ENCODE peak calls at places on chromosome 17, in six cellular contexts. M is right cardiac atrium, I is left ventricle myocardium inferior, Y is left lung, O is A549, B is endodermal cell. W is an unnamed sample.

GRCh38 chr17:78357177-78357586 is 2.7 kb downstream of the SOCS3 start:
- DNase-seq in Y (peak; percentile 73), B (no peak), O (peak; percentile 55), M (peak; percentile 76), I (peak; percentile 58), W (peak; percentile 84)

GRCh38 chr17:58996968-58997367 is 109.7 kb downstream of the TRIM37 start:
- DNase-seq in B (no peak), M (no peak), O (no peak), I (no peak), Y (no peak), W (no peak)

GRCh38 chr17:80886641-80887573 is 104.7 kb upstream of the CHMP6 start:
- DNase-seq in M (no peak), B (no peak), I (peak; percentile 9), Y (peak; percentile 29), O (no peak), W (peak; percentile 71)

GRCh38 chr17:41910701-41911391 is 7.9 kb downstream of the ACLY start:
- DNase-seq in O (peak; percentile 98), I (no peak), B (no peak), Y (no peak), M (no peak), W (peak; percentile 63)

GRCh38 chr17:59786213-59786535 is 78.7 kb downstream of the VMP1 start:
- DNase-seq in I (no peak), B (no peak), O (no peak), Y (no peak), M (no peak), W (no peak)

GRCh38 chr17:74730491-74731346 is 6.3 kb upstream of the RAB37 start:
- DNase-seq in I (no peak), M (no peak), B (no peak), O (no peak), Y (no peak), W (no peak)

GRCh38 chr17:19448341-19449268 is 37.6 kb downstream of the RNF112 start:
- DNase-seq in B (peak; percentile 37), O (peak; percentile 76), I (no peak), M (no peak), Y (no peak), W (no peak)

GRCh38 chr17:66841328-66841727 is 6.4 kb downstream of the CACNG5 start:
- DNase-seq in Y (no peak), B (peak; percentile 80), M (no peak), O (no peak), I (no peak), W (no peak)

GRCh38 chr17:38552343-38552742 is 53.4 kb downstream of the SRCIN1 start:
- DNase-seq in Y (no peak), I (no peak), O (no peak), M (no peak), B (peak; percentile 53), W (no peak)

GRCh38 chr17:57662644-57663308 is 82.3 kb downstream of the CCDC182 start:
- DNase-seq in B (peak; percentile 100), M (peak; percentile 99), O (peak; percentile 64), Y (peak; percentile 93), I (peak; percentile 96), W (peak; percentile 99)

GRCh38 chr17:36094746-36095145 is 4.8 kb upstream of the CCL3 start:
- DNase-seq in M (no peak), O (no peak), I (no peak), Y (no peak), B (no peak), W (no peak)

GRCh38 chr17:40605301-40605700 is 40.0 kb upstream of the CCR7 start:
- DNase-seq in B (no peak), I (no peak), M (no peak), Y (no peak), O (no peak), W (no peak)

GRCh38 chr17:34302626-34303025 is 16.6 kb upstream of the CCL8 start:
- DNase-seq in I (no peak), Y (no peak), O (no peak), B (no peak), M (no peak), W (no peak)

GRCh38 chr17:35352284-35352683 is 21.1 kb downstream of the SLFN11 start:
- DNase-seq in M (no peak), I (no peak), Y (no peak), O (no peak), B (no peak), W (no peak)

GRCh38 chr17:42520540-42520951 is 15.5 kb upstream of the NAGLU start:
- DNase-seq in O (no peak), B (peak; percentile 69), M (no peak), Y (no peak), I (no peak), W (peak; percentile 31)

DNA sequence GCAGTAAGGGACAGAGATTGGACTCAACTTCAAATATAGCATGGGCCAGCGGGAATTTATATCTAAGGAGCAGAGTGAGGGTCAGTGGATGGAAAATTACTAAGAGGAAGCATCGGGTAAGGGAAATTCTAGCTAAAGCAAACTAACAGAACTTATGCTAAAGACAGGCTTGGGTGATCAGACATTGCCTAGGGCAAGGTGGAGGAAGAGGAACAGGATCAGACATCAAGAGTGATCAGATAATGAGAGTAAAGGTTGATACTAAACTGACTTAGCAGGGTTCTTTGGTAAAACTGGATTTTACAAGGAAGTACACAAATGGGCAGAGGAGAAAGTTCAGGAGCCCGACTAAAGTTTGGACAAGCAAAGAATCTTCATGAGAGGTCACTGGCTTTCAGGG is 86.3 kb upstream of the TOM1L1 start:
- DNase-seq in I (no peak), O (no peak), B (no peak), Y (no peak), M (no peak), W (no peak)
- H3K4me1 ChIP-seq in I (no peaks in the 10 kb centered on the region), O (peaks cover 3% of the 10 kb centered on the region), B (no peaks in the 10 kb centered on the region), Y (no peaks in the 10 kb centered on the region), M (no peaks in the 10 kb centered on the region), W (no peaks in the 10 kb centered on the region)

GRCh38 chr17:27475070-27475673 is 18.9 kb downstream of the KSR1 start:
- DNase-seq in I (no peak), O (no peak), Y (no peak), M (no peak), B (no peak), W (no peak)

GRCh38 chr17:27477971-27478684 is 21.9 kb downstream of the KSR1 start:
- DNase-seq in B (no peak), O (no peak), I (no peak), Y (no peak), M (no peak), W (no peak)

GRCh38 chr17:27473748-27474609 is 17.7 kb downstream of the KSR1 start:
- DNase-seq in B (no peak), O (no peak), Y (no peak), I (peak; percentile 63), M (peak; percentile 57), W (no peak)

GRCh38 chr17:27477050-27477647 is 20.9 kb downstream of the KSR1 start:
- DNase-seq in B (no peak), I (no peak), Y (no peak), O (no peak), M (no peak), W (no peak)

GRCh38 chr17:27475981-27476895 is 20.0 kb downstream of the KSR1 start:
- DNase-seq in B (no peak), M (no peak), O (no peak), Y (no peak), I (no peak), W (no peak)
- H3K27ac ChIP-seq in B (no peak overlapping the region), M (no peak overlapping the region), O (no peak overlapping the region), Y (no peak overlapping the region), I (no peak overlapping the region), W (no peak overlapping the region)

DNA sequence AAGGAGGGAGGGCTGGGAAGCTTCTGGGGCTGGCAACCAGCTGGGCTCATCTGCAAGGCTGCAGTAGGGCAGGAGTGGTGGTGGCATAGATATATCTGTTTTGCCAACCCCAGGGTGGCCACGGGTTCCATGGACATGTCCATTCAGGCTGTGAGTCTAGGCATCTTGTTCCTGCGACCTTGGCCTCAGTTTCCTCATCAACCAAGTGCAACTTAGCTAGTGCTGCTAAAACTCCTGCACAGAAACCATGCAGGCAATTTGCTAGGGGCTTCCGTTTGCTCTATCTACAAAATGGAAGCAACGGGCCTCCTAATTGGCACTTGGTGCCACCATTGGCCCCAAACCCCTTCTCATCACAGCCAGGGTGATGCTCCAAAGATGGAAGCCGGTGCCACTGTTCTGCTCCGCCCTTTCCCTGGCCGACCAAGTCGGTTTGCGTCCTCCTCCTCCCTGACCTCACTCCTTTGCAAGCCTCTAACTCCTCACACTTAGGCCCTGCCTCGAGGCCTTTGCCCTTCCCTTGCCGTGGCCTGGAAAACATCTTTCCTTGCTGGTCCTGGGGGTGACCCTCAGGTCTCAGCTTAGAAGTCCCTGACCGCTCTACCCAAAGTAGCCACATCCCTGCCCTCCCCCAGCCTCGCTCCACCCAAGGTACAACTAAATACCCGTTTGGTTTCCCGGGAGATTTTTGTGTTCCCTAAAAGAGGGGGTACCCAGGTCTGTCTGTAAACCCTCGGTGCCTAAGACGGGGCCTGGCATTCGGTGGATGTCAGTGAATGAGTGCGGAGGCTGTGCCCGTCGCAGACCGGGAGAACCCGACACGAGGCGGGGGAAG is 1.2 kb downstream of the SREBF1 start:
- DNase-seq in B (no peak), M (no peak), O (no peak), Y (no peak), I (no peak), W (no peak)
- H3K4me1 ChIP-seq in B (peaks cover 12% of the 10 kb centered on the region), M (peaks cover 18% of the 10 kb centered on the region), O (peaks cover 82% of the 10 kb centered on the region), Y (peaks cover 54% of the 10 kb centered on the region), I (peaks cover 85% of the 10 kb centered on the region), W (no peaks in the 10 kb centered on the region)

DNA sequence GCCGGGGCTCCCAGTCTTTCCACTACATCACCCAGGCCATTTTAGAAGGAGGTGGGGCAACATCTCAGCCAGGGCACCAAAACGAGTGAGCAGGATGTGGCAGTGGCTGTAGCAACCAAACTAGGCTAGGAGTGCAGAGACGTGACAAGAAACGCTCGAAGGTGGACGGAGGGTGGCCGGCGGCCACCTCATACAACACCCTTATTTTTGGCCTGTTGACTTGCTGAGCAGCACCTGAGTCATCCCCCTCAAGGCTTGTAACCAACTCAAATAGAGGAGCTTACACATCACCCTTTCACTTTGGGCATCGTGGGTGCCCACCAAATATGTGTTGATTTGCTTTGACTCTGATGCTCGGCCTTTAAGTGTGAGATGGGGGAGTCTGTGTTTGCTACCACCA is 23.7 kb upstream of the SOX9 start:
- DNase-seq in M (no peak), I (no peak), O (no peak), Y (no peak), B (peak; percentile 33), W (no peak)
- H3K27ac ChIP-seq in M (no peak overlapping the region), I (no peak overlapping the region), O (no peak overlapping the region), Y (no peak overlapping the region), B (no peak overlapping the region), W (no peak overlapping the region)